ENCODE peak calls at places on chromosome 18, in ten cellular contexts. A, H, D, N, L, Y, M, Q, V and O are unnamed samples.

GRCh38 chr18:63309422-63309821 is 10.1 kb downstream of the BCL2 start:
- DNase-seq in H (peak; percentile 49), Y (no peak), V (no peak), M (no peak), D (no peak), Q (no peak), A (no peak), N (no peak), L (no peak), O (no peak)

GRCh38 chr18:12029786-12030571 is 48.7 kb downstream of the IMPA2 start:
- DNase-seq in Y (no peak), A (no peak), N (no peak), V (no peak), Q (no peak), L (no peak), H (no peak), M (no peak), D (no peak), O (no peak)

GRCh38 chr18:22674300-22674699 is 256.6 kb upstream of the CTAGE1 start:
- DNase-seq in H (no peak), D (no peak), A (no peak), Q (no peak), M (no peak), L (no peak), V (no peak), N (no peak), Y (no peak), O (no peak)

GRCh38 chr18:48913201-48913600 is 37.6 kb downstream of the SMAD7 start:
- DNase-seq in N (no peak), D (no peak), H (peak; percentile 20), Q (no peak), A (no peak), V (no peak), L (no peak), Y (no peak), M (peak; percentile 27), O (no peak)

GRCh38 chr18:7234061-7234460 is 3.2 kb downstream of the LRRC30 start:
- DNase-seq in D (no peak), M (no peak), V (no peak), N (no peak), H (no peak), Q (no peak), L (no peak), A (peak; percentile 76), Y (no peak), O (no peak)

GRCh38 chr18:42281851-42282250 is 326.8 kb downstream of the PIK3C3 start:
- DNase-seq in Y (no peak), L (no peak), D (no peak), M (no peak), Q (no peak), A (no peak), H (no peak), V (no peak), N (no peak), O (no peak)

GRCh38 chr18:74551936-74552555 is 17.7 kb downstream of the CNDP1 start:
- DNase-seq in Y (peak; percentile 78), N (peak; percentile 78), M (peak; percentile 86), Q (peak; percentile 90), V (peak; percentile 43), A (peak; percentile 77), L (peak; percentile 66), D (peak; percentile 25), H (peak; percentile 59), O (peak; percentile 81)

GRCh38 chr18:77822552-77823138 is 573.0 kb downstream of the GALR1 start:
- DNase-seq in A (no peak), V (no peak), Y (no peak), D (no peak), Q (no peak), N (no peak), L (no peak), M (no peak), H (no peak), O (peak; percentile 43)

GRCh38 chr18:11108956-11109355 is 40.4 kb downstream of the PIEZO2 start:
- DNase-seq in V (no peak), Y (no peak), N (no peak), L (no peak), M (no peak), D (no peak), H (no peak), Q (no peak), A (no peak), O (no peak)

GRCh38 chr18:44801796-44802195 is 121.1 kb downstream of the SETBP1 start:
- DNase-seq in Q (no peak), L (no peak), Y (no peak), M (no peak), V (no peak), N (no peak), A (no peak), D (no peak), H (no peak), O (no peak)

GRCh38 chr18:50126466-50126865 is 68.5 kb downstream of the MYO5B start:
- DNase-seq in Q (no peak), L (no peak), N (no peak), D (no peak), V (no peak), Y (no peak), H (no peak), A (no peak), M (no peak), O (no peak)

GRCh38 chr18:61502472-61502871 is 169.2 kb downstream of the CDH20 start:
- DNase-seq in V (no peak), A (no peak), D (no peak), Q (peak; percentile 17), H (no peak), L (no peak), M (peak; percentile 83), Y (peak; percentile 52), N (peak; percentile 82), O (peak; percentile 33)

GRCh38 chr18:10234912-10235439 is 219.5 kb upstream of the APCDD1 start:
- DNase-seq in A (no peak), L (no peak), Y (no peak), Q (no peak), H (no peak), M (no peak), D (no peak), N (no peak), V (no peak), O (no peak)

GRCh38 chr18:7908686-7909299 is 341.7 kb downstream of the PTPRM start:
- DNase-seq in L (no peak), V (no peak), Y (no peak), N (no peak), H (no peak), Q (no peak), M (peak; percentile 94), A (no peak), D (no peak), O (no peak)

GRCh38 chr18:8848541-8848940 is 143.2 kb downstream of the MTCL1 start:
- DNase-seq in V (no peak), Y (no peak), A (no peak), L (no peak), M (no peak), D (no peak), Q (no peak), N (no peak), H (no peak), O (no peak)

GRCh38 chr18:74499633-74500032 is 3.5 kb downstream of the CNDP2 start:
- DNase-seq in L (no peak), A (peak; percentile 57), H (no peak), Y (peak; percentile 74), Q (peak; percentile 84), V (no peak), N (no peak), D (no peak), M (no peak), O (peak; percentile 49)

GRCh38 chr18:25701821-25702220 is 349.9 kb upstream of the ZNF521 start:
- DNase-seq in Q (no peak), Y (no peak), H (no peak), V (no peak), L (no peak), A (no peak), N (no peak), D (no peak), M (no peak), O (no peak)

GRCh38 chr18:902179-902718 is 2.4 kb upstream of the ADCYAP1 start:
- DNase-seq in H (no peak), Y (no peak), D (no peak), N (peak; percentile 40), L (peak; percentile 43), Q (no peak), M (peak; percentile 24), A (no peak), V (no peak), O (no peak)

GRCh38 chr18:39724652-39725051 is 2159.1 kb upstream of the CELF4 start:
- DNase-seq in Y (no peak), D (no peak), L (no peak), Q (no peak), N (no peak), V (no peak), H (no peak), A (no peak), M (no peak), O (no peak)

GRCh38 chr18:73840319-73841065 is 307.1 kb downstream of the FBXO15 start:
- DNase-seq in M (no peak), A (no peak), Y (no peak), L (no peak), Q (no peak), V (no peak), D (no peak), H (no peak), N (peak; percentile 8), O (no peak)

GRCh38 chr18:63947051-63947790 is 1.9 kb upstream of the HMSD start:
- DNase-seq in L (no peak), N (no peak), A (no peak), D (no peak), M (no peak), H (no peak), V (no peak), Y (no peak), Q (no peak), O (no peak)

GRCh38 chr18:59779979-59780378 is 82.8 kb upstream of the CCBE1 start:
- DNase-seq in A (no peak), V (no peak), M (no peak), Q (no peak), H (no peak), Y (no peak), D (no peak), N (no peak), L (no peak), O (no peak)

GRCh38 chr18:51447351-51447896 is 249.9 kb upstream of the MEX3C start:
- DNase-seq in D (no peak), N (no peak), H (no peak), A (peak; percentile 57), Y (peak; percentile 37), Q (peak; percentile 15), M (no peak), V (no peak), L (no peak), O (no peak)

GRCh38 chr18:3703732-3704176 is 253.8 kb downstream of the TGIF1 start:
- DNase-seq in Q (peak; percentile 74), A (peak; percentile 69), L (no peak), N (peak; percentile 81), M (peak; percentile 76), V (no peak), H (no peak), Y (peak; percentile 60), D (no peak), O (peak; percentile 38)

GRCh38 chr18:34981487-34981886 is 59.7 kb upstream of the MAPRE2 start:
- DNase-seq in M (no peak), Q (no peak), V (no peak), A (no peak), N (no peak), D (no peak), L (no peak), H (no peak), Y (no peak), O (no peak)

GRCh38 chr18:80022613-80023012 is 11.6 kb upstream of the RBFA start:
- DNase-seq in Y (no peak), V (no peak), N (peak; percentile 34), Q (no peak), H (peak; percentile 5), M (no peak), A (no peak), L (no peak), D (no peak), O (peak; percentile 6)

GRCh38 chr18:28511421-28511821 is 334.5 kb upstream of the CDH2 start:
- DNase-seq in V (no peak), N (no peak), H (no peak), M (no peak), Y (no peak), A (no peak), D (no peak), Q (no peak), L (no peak), O (no peak)

GRCh38 chr18:6057604-6058003 is 162.3 kb upstream of the TMEM200C start:
- DNase-seq in H (no peak), D (no peak), A (no peak), Q (no peak), L (no peak), M (no peak), V (no peak), N (no peak), Y (no peak), O (no peak)